ENCODE peak calls at places on chromosome 3, in ten cellular contexts. Y is ELR, G is H4, M is AG09319, P is endothelial cell of umbilical vein, Z is GM12892, O is SK-N-DZ, W is KBM-7, A is iris pigment epithelial cell, B is KG1. Q is an unnamed sample.

GRCh38 chr3:123521179-123521969 is 63.5 kb downstream of the HACD2 start:
- DNase-seq in A (peak; percentile 66), O (no peak), B (no peak), M (no peak), Y (no peak), Z (no peak), P (peak; percentile 67), W (peak; percentile 28), G (no peak), Q (no peak)

GRCh38 chr3:45817788-45818523 is 21.6 kb upstream of the SLC6A20 start:
- DNase-seq in W (peak; percentile 3), Z (no peak), Y (peak; percentile 94), A (peak; percentile 99), G (peak; percentile 65), M (peak; percentile 64), B (no peak), O (no peak), P (peak; percentile 87), Q (peak; percentile 85)

GRCh38 chr3:45123841-45124269 is 22.3 kb downstream of the CDCP1 start:
- DNase-seq in Z (no peak), B (no peak), O (no peak), P (peak; percentile 40), M (no peak), A (peak; percentile 77), G (peak; percentile 47), W (no peak), Y (peak; percentile 96), Q (peak; percentile 86)

GRCh38 chr3:171680690-171681416 is 129.4 kb downstream of the PLD1 start:
- DNase-seq in G (no peak), O (no peak), B (no peak), P (no peak), A (no peak), Z (no peak), M (no peak), Y (no peak), W (no peak), Q (no peak)

GRCh38 chr3:9468460-9468859 is 71.0 kb downstream of the SETD5 start:
- DNase-seq in Y (peak; percentile 46), Z (no peak), B (no peak), P (no peak), G (no peak), W (no peak), A (no peak), O (no peak), M (no peak), Q (no peak)

GRCh38 chr3:129633751-129634481 is 27.4 kb upstream of the PLXND1 start:
- DNase-seq in Y (no peak), A (no peak), W (no peak), O (no peak), G (no peak), Z (no peak), B (no peak), M (no peak), P (no peak), Q (no peak)

GRCh38 chr3:145190138-145190537 is 970.8 kb downstream of the PLOD2 start:
- DNase-seq in B (no peak), M (no peak), Z (no peak), G (no peak), P (no peak), A (no peak), O (peak; percentile 13), Y (no peak), W (no peak), Q (no peak)

GRCh38 chr3:126472277-126473006 is 3.2 kb downstream of the ZXDC start:
- DNase-seq in Z (no peak), G (peak; percentile 96), A (peak; percentile 97), W (peak; percentile 93), O (no peak), M (peak; percentile 76), Y (peak; percentile 67), P (peak; percentile 88), B (peak; percentile 67), Q (peak; percentile 77)

GRCh38 chr3:123153124-123153523 is 48.6 kb upstream of the SEC22A start:
- DNase-seq in P (no peak), A (no peak), O (peak; percentile 53), Y (no peak), W (no peak), Z (no peak), M (no peak), G (no peak), B (no peak), Q (no peak)

GRCh38 chr3:185659942-185660921 is 74.1 kb downstream of the SENP2 start:
- DNase-seq in A (peak; percentile 86), G (peak; percentile 80), B (peak; percentile 32), O (peak; percentile 81), Y (peak; percentile 84), P (peak; percentile 84), Z (peak; percentile 53), M (peak; percentile 43), W (peak; percentile 84), Q (peak; percentile 74)

GRCh38 chr3:48440590-48440958 is 517 bp downstream of the TMA7 start:
- DNase-seq in W (peak; percentile 31), O (no peak), P (peak; percentile 55), A (peak; percentile 36), M (no peak), G (no peak), Y (peak; percentile 46), Z (no peak), B (no peak), Q (no peak)

GRCh38 chr3:69527498-69527897 is 141.6 kb upstream of the FRMD4B start:
- DNase-seq in P (no peak), W (no peak), B (no peak), M (no peak), O (no peak), G (no peak), Z (no peak), A (no peak), Y (no peak), Q (no peak)

GRCh38 chr3:49722896-49723295 is 855 bp downstream of the GMPPB start:
- DNase-seq in Y (no peak), A (no peak), Z (no peak), G (no peak), O (no peak), W (no peak), P (no peak), B (no peak), M (no peak), Q (no peak)

GRCh38 chr3:134364061-134364935 is 9.9 kb downstream of the AMOTL2 start:
- DNase-seq in G (peak; percentile 94), B (no peak), Z (no peak), W (no peak), A (peak; percentile 99), P (peak; percentile 94), Y (peak; percentile 98), O (peak; percentile 79), M (peak; percentile 93), Q (peak; percentile 98)

GRCh38 chr3:5014431-5014830 is 35.2 kb downstream of the BHLHE40 start:
- DNase-seq in W (no peak), P (no peak), M (no peak), G (no peak), A (no peak), Y (no peak), O (no peak), Z (no peak), B (no peak), Q (no peak)

GRCh38 chr3:183274609-183275008 is 21.6 kb downstream of the B3GNT5 start:
- DNase-seq in M (no peak), Z (no peak), Y (peak; percentile 90), P (peak; percentile 66), O (no peak), G (no peak), B (no peak), W (no peak), A (peak; percentile 67), Q (peak; percentile 44)

GRCh38 chr3:128464188-128464587 is 2.5 kb downstream of the DNAJB8 start:
- DNase-seq in M (no peak), Z (no peak), B (no peak), G (no peak), W (no peak), Y (peak; percentile 15), P (no peak), A (no peak), O (no peak), Q (peak; percentile 23)